ENCODE peak calls at places on chromosomes 13 and 19, in four cellular contexts. Z is fibroblast of the aortic adventitia, S is ovary, N is fibroblast of lung. L is an unnamed sample.

GRCh38 chr13:73138276-73138950 is 79.6 kb downstream of the KLF5 start:
- DNase-seq in Z (peak; percentile 40), S (no peak), N (peak; percentile 77), L (peak; percentile 59)

GRCh38 chr19:1009043-1009975 is 9.1 kb downstream of the GRIN3B start:
- DNase-seq in Z (peak; percentile 50), S (peak; percentile 83), N (no peak), L (no peak)

GRCh38 chr19:12733369-12733896 is 1.1 kb downstream of the TRIR start:
- DNase-seq in Z (peak; percentile 47), S (no peak), N (peak; percentile 62), L (peak; percentile 65)

GRCh38 chr19:13461536-13461935 is 44.7 kb downstream of the CACNA1A start:
- DNase-seq in Z (no peak), S (no peak), N (no peak), L (no peak)

GRCh38 chr13:41916173-41916954 is 44.5 kb downstream of the VWA8 start:
- DNase-seq in Z (peak; percentile 86), S (no peak), N (peak; percentile 91), L (peak; percentile 91)

GRCh38 chr19:41175825-41176734 is 16.9 kb upstream of the CYP2S1 start:
- DNase-seq in Z (peak; percentile 89), S (peak; percentile 54), N (peak; percentile 83), L (peak; percentile 85)

GRCh38 chr19:8210660-8211101 is 1.5 kb downstream of the CERS4 start:
- DNase-seq in Z (no peak), S (no peak), N (no peak), L (no peak)

GRCh38 chr19:51572908-51573307 is 1.8 kb downstream of the ZNF175 start:
- DNase-seq in Z (peak; percentile 61), S (no peak), N (peak; percentile 79), L (peak; percentile 5)

GRCh38 chr13:23384111-23384510 is 49.4 kb downstream of the SACS start:
- DNase-seq in Z (peak; percentile 15), S (no peak), N (peak; percentile 82), L (peak; percentile 44)

GRCh38 chr19:54137913-54138776 is 583 bp downstream of the CNOT3 start:
- DNase-seq in Z (no peak), S (peak; percentile 67), N (no peak), L (peak; percentile 58)

GRCh38 chr19:4831351-4832340 is at the start of gene TICAM1:
- DNase-seq in Z (peak; percentile 68), S (peak; percentile 78), N (peak; percentile 60), L (peak; percentile 88)

GRCh38 chr19:46529622-46530451 is 34.2 kb upstream of the PNMA8B start:
- DNase-seq in Z (peak; percentile 75), S (peak; percentile 82), N (peak; percentile 34), L (peak; percentile 86)

GRCh38 chr13:51688937-51689336 is 104.7 kb downstream of the WDFY2 start:
- DNase-seq in Z (no peak), S (no peak), N (no peak), L (no peak)

GRCh38 chr19:1400281-1401137 is 833 bp downstream of the GAMT start:
- DNase-seq in Z (no peak), S (peak; percentile 84), N (no peak), L (peak; percentile 44)

GRCh38 chr13:59680429-59681024 is 483.2 kb downstream of the DIAPH3 start:
- DNase-seq in Z (peak; percentile 58), S (no peak), N (peak; percentile 14), L (peak; percentile 65)

GRCh38 chr13:37534181-37534580 is 64.4 kb downstream of the POSTN start:
- DNase-seq in Z (peak; percentile 88), S (no peak), N (peak; percentile 92), L (peak; percentile 74)

GRCh38 chr13:25085125-25085742 is 10.7 kb upstream of the PABPC3 start:
- DNase-seq in Z (peak; percentile 11), S (no peak), N (peak; percentile 37), L (peak; percentile 75)

GRCh38 chr13:28574617-28575142 is 79.8 kb upstream of the FLT1 start:
- DNase-seq in Z (peak; percentile 88), S (no peak), N (peak; percentile 96), L (peak; percentile 58)

GRCh38 chr19:45952691-45953505 is 20.8 kb downstream of the NOVA2 start:
- DNase-seq in Z (peak; percentile 75), S (peak; percentile 77), N (peak; percentile 19), L (peak; percentile 67)

GRCh38 chr13:51251480-51251879 is 29.3 kb downstream of the FAM124A start:
- DNase-seq in Z (no peak), S (no peak), N (no peak), L (no peak)

GRCh38 chr19:31911577-31911976 is 433.8 kb upstream of the ZNF507 start:
- DNase-seq in Z (no peak), S (no peak), N (no peak), L (no peak)

DNA sequence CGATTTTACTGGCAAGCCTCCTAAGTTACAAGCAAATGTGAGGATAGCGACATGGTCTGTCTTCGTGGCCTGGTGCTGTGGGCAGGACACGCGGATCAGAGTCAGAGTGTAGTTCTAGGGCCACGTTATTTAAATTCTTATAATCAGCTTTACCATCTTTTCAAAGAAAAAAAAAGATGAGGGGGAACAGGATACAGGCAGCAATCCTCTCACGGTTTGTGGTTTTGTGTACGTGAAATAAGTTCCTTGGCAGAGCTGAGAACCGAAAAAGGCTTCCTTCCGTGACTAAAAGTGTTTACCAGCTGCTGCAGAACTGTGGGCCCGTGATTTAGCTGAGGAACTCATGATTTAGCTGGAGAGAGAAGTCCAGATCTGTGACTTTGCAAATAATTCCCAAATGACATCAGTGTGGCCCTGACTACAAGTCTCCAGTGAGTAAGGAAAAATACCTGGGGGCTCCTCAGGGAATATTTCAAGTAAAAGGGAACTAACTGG is 27.2 kb downstream of the RCBTB2 start:
- DNase-seq in Z (no peak), S (no peak), N (no peak), L (peak; percentile 90)
- H3K4me3 ChIP-seq in Z (no peak overlapping the region), S (no peak overlapping the region), N (no peak overlapping the region), L (no peak overlapping the region)

DNA sequence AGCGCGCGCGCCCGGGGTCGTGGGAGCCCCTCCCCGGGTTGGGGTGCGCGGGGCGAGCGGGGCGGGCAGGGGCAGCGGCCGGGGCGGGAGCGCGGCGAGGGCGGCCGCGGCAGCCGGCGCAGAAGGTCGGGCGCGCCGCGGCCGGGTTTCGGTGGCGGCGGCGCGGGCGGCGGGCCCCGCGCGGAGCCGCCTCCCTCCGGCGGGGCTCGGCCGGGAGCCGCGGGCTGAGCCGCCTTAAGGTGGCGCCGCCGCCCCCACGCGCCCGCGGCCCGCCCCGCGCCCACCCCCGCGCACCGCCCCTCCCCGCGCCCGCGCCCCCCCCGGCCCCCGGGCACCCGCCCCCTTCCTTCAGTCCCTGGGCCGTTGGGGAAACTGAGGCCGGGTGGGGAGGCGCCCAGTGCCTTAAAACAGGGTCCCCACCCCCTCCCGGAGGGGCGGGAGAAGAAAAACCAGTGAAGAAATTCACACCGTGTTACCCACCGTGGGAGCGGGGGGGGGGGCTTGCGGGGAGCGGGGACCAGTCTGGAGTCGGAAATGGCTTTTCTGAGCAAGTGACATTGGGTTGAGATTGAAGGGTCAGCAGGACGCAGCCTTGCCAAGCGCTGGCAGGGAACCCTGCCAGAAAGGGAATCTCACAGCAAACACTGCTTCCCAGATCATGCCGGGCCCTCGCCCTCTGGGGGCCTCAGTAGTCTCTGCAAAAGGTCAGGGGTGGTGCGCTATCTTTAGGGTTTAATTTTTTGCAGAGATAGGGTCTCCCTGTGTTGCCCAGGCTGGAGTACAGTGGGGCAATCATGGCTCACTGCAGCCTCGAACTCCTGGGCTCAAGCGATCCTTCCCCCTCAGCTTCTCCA is at the start of gene TLE2:
- DNase-seq in Z (no peak), S (no peak), N (no peak), L (peak; percentile 59)
- H3K4me3 ChIP-seq in Z (peak within 1 kb of the TSS; percentile 60), S (peak within 1 kb of the TSS; percentile 76), N (peak within 1 kb of the TSS; percentile 59), L (peak within 1 kb of the TSS; percentile 66)

DNA sequence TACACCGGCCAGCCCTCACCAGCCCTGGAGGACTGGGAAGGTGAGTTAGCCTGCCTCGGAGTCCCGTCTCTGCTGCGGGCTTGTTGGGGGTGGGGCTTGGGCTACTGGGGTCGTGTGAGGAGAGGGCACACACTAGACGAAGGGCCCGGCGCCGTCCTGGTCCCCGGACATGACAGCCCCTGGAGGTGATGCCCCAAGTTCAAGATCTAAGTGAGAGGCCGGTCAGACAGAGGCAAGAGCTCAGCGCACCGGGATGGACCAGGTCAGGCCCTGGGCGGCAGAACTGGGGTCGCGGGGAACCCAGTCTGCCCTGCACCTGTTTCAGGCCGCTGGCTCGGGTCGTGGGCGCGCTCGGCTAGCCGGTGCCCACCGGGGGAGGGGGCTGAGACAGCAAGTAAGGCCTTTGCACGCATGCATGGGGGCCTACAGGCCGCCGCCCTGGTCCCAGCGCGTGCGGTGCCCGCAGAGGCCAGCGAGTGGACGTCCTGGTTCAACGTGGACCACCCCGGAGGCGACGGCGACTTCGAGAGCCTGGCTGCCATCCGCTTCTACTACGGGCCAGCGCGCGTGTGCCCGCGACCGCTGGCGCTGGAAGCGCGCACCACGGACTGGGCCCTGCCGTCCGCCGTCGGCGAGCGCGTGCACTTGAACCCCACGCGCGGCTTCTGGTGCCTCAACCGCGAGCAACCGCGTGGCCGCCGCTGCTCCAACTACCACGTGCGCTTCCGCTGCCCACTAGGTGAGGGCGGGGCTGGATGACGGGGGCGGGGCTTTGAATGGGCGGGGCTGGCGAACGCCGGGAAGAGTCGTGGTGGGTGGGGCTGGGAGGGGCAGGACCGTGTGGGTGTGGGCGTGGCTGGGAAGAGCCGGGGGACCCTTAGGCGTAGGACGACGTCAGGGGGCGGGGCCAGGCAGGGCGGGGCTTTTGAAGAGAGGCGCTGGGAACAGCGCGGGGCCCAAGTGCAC is 2.0 kb downstream of the CILP2 start:
- DNase-seq in Z (no peak), S (peak; percentile 77), N (peak; percentile 61), L (peak; percentile 56)
- H3K4me3 ChIP-seq in Z (no peak overlapping the region), S (no peak overlapping the region), N (no peak overlapping the region), L (no peak overlapping the region)

DNA sequence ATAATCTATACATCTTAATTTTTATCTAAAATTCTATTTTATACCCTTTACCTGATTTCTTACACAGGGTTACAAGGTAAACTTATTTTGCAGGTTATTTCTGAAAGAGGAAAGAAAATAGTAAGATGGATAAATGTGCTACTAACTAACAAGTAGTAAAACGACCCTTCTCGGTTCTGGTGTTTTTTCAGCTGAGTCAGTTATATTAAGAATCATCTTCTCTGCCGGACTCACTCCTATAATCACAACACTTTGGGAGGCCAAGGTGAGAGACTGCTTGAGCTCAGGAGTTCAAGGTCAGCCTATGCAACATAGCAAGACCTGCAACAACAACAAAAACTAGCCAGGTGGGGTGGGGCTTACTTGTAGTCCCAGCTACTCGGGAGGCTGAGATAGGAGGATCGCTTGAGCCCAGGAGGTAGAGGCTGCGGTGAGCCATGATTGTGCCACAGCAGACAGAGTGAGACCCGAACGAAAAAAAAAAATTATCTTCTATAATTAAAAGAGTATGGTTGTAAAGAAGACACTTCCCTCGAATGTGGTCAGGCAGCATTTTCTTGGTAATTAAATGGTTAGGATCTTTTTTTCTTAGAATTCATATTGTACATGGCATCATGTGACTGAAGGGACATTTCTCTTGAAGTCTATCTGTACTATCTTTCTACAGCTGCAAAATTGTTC is 27.9 kb upstream of the RCBTB2 start:
- DNase-seq in Z (no peak), S (no peak), N (no peak), L (no peak)
- H3K4me3 ChIP-seq in Z (no peak overlapping the region), S (no peak overlapping the region), N (no peak overlapping the region), L (no peak overlapping the region)

GRCh38 chr13:107211073-107211472 is 643.1 kb upstream of the ARGLU1 start:
- DNase-seq in Z (peak; percentile 81), S (peak; percentile 69), N (peak; percentile 87), L (peak; percentile 98)
- H3K4me3 ChIP-seq in Z (no peak overlapping the region), S (no peak overlapping the region), N (peak overlapping the region; percentile 18), L (peak overlapping the region; percentile 75)

L was measured in adipocyte.